ENCODE peak calls at places on chromosomes 6 and 20, in eight cellular contexts. K is stimulated activated naive B cell treated with anti-CD40 and anti-IgM and Interleukin-4, amounts not matched to agents 10 μg/mL and 1 μg/mL and 100 μg/mL, for 72 hours; G is iris pigment epithelial cell; S is HT1080; Q is fibroblast of the aortic adventitia; B is substantia nigra; U is stimulated activated CD4-positive, alpha-beta T cell treated with anti-CD3 and anti-CD28 coated beads, Interleukin-1b, Interleukin-23, amount 100 ng/mL, for 1 hour; D is glutamatergic neuron. R is an unnamed sample.

GRCh38 chr20:25378189-25378883 is 12.3 kb downstream of the ABHD12 start:
- DNase-seq in S (no peak), Q (no peak), D (no peak), G (no peak), U (no peak), B (no peak), K (no peak), R (no peak)

GRCh38 chr6:69096681-69097080 is 461.6 kb downstream of the ADGRB3 start:
- DNase-seq in Q (no peak), S (no peak), G (peak), D (no peak), U (no peak), B (no peak), K (no peak), R (no peak)

GRCh38 chr20:11851646-11852045 is 66.0 kb upstream of the BTBD3 start:
- DNase-seq in S (no peak), B (no peak), K (no peak), D (no peak), G (peak), U (no peak), Q (no peak), R (no peak)

GRCh38 chr20:17971571-17972013 is 2.8 kb downstream of the MGME1 start:
- DNase-seq in B (no peak), G (peak), S (peak), U (no peak), K (no peak), D (no peak), Q (peak), R (peak)

GRCh38 chr20:44910690-44911262 is 916 bp downstream of the PABPC1L start:
- DNase-seq in U (no peak), B (no peak), S (no peak), D (no peak), G (peak), Q (no peak), K (no peak), R (no peak)

GRCh38 chr20:38728911-38729642 is 4.8 kb downstream of the SLC32A1 start:
- DNase-seq in Q (no peak), D (peak), B (no peak), S (no peak), U (no peak), K (no peak), G (no peak), R (no peak)

GRCh38 chr6:61682562-61682961 is 603.5 kb downstream of the KHDRBS2 start:
- DNase-seq in U (no peak), B (no peak), D (no peak), K (no peak), Q (no peak), G (no peak), S (no peak), R (no peak)

GRCh38 chr6:13500264-13500663 is 12.9 kb upstream of the GFOD1 start:
- DNase-seq in D (no peak), S (peak), K (no peak), Q (no peak), G (no peak), B (no peak), U (no peak), R (no peak)

GRCh38 chr20:14604143-14604542 is 266.7 kb upstream of the FLRT3 start:
- DNase-seq in K (no peak), U (no peak), S (no peak), B (no peak), Q (no peak), D (no peak), G (no peak), R (no peak)

GRCh38 chr6:21438986-21439352 is 154.6 kb upstream of the SOX4 start:
- DNase-seq in Q (no peak), D (no peak), K (no peak), S (peak), U (no peak), B (no peak), G (peak), R (peak)

GRCh38 chr20:50438986-50439407 is 71.2 kb upstream of the PTPN1 start:
- DNase-seq in Q (peak), U (no peak), D (no peak), G (peak), B (no peak), K (no peak), S (peak), R (peak)

GRCh38 chr6:88725111-88725711 is 238.2 kb downstream of the RNGTT start:
- DNase-seq in S (peak), Q (peak), D (peak), G (peak), U (no peak), K (no peak), B (no peak), R (peak)

GRCh38 chr6:121485359-121485809 is 49.9 kb downstream of the GJA1 start:
- DNase-seq in D (no peak), G (peak), K (no peak), B (no peak), S (no peak), Q (peak), U (no peak), R (no peak)

GRCh38 chr6:164749126-164749758 is 560.2 kb downstream of the C6orf118 start:
- DNase-seq in Q (peak), S (peak), D (no peak), B (no peak), U (no peak), G (peak), K (no peak), R (no peak)

GRCh38 chr20:11195899-11196558 is 522.2 kb upstream of the JAG1 start:
- DNase-seq in Q (peak), B (no peak), G (peak), D (no peak), U (no peak), K (no peak), S (peak), R (no peak)

GRCh38 chr6:156345700-156346099 is 431.5 kb upstream of the ARID1B start:
- DNase-seq in G (no peak), D (no peak), S (no peak), U (no peak), B (no peak), Q (no peak), K (no peak), R (no peak)

GRCh38 chr6:84081222-84081621 is 47.6 kb downstream of the MRAP2 start:
- DNase-seq in B (no peak), U (no peak), D (no peak), G (no peak), Q (no peak), K (no peak), S (no peak), R (no peak)